ENCODE peak calls at places on chromosomes 4 and X, in five cellular contexts. R is mucosa of descending colon, H is GM12865, X is astrocyte, Z is upper lobe of left lung. Q is an unnamed sample.

GRCh38 chr4:9944431-9945425 is 76.6 kb downstream of the SLC2A9 start:
- DNase-seq in R (no peak), H (no peak), X (peak), Z (no peak), Q (no peak)

GRCh38 chr4:40238700-40239548 is 42.1 kb downstream of the RHOH start:
- DNase-seq in R (peak), H (peak), X (no peak), Z (peak), Q (no peak)

GRCh38 chr4:5206391-5206790 is 155.1 kb downstream of the STK32B start:
- DNase-seq in R (no peak), H (no peak), X (peak), Z (no peak), Q (no peak)

GRCh38 chr4:40909363-40909876 is 159.7 kb downstream of the NSUN7 start:
- DNase-seq in R (no peak), H (no peak), X (peak), Z (no peak), Q (no peak)

GRCh38 chrX:154717824-154718223 is 33.1 kb downstream of the GAB3 start:
- DNase-seq in R (no peak), H (no peak), X (peak), Z (no peak), Q (no peak)

GRCh38 chr4:113499166-113499565 is 262.4 kb downstream of the CAMK2D start:
- DNase-seq in R (no peak), H (no peak), X (no peak), Z (no peak), Q (no peak)

GRCh38 chr4:184503869-184504300 is 29.5 kb upstream of the IRF2 start:
- DNase-seq in R (no peak), H (peak), X (peak), Z (peak), Q (no peak)

GRCh38 chr4:5992171-5993062 is 25.8 kb downstream of the C4orf50 start:
- DNase-seq in R (no peak), H (peak), X (no peak), Z (no peak), Q (no peak)

GRCh38 chrX:14050704-14051103 is 21.0 kb upstream of the GEMIN8 start:
- DNase-seq in R (no peak), H (no peak), X (no peak), Z (no peak), Q (no peak)

GRCh38 chr4:137664416-137664815 is 132.1 kb upstream of the PCDH18 start:
- DNase-seq in R (no peak), H (no peak), X (no peak), Z (no peak), Q (no peak)

GRCh38 chrX:40644175-40644574 is 3.2 kb downstream of the CXorf38 start:
- DNase-seq in R (no peak), H (no peak), X (no peak), Z (peak), Q (no peak)

GRCh38 chrX:73850124-73851013 is 287.4 kb downstream of the CHIC1 start:
- DNase-seq in R (peak), H (peak), X (peak), Z (peak), Q (no peak)

GRCh38 chr4:141571368-141571767 is 65.0 kb upstream of the IL15 start:
- DNase-seq in R (no peak), H (no peak), X (peak), Z (no peak), Q (no peak)

GRCh38 chr4:147842573-147842972 is 110.7 kb downstream of the ARHGAP10 start:
- DNase-seq in R (no peak), H (no peak), X (peak), Z (no peak), Q (no peak)

GRCh38 chr4:139783761-139784484 is 118.3 kb downstream of the MGST2 start:
- DNase-seq in R (no peak), H (no peak), X (no peak), Z (no peak), Q (no peak)

GRCh38 chr4:147733614-147734344 is 1.9 kb downstream of the ARHGAP10 start:
- DNase-seq in R (peak), H (peak), X (peak), Z (peak), Q (no peak)

GRCh38 chrX:80285131-80285773 is 135.0 kb upstream of the TENT5D start:
- DNase-seq in R (peak), H (peak), X (no peak), Z (no peak), Q (no peak)

GRCh38 chrX:39848243-39848642 is 249.5 kb downstream of the BCOR start:
- DNase-seq in R (no peak), H (no peak), X (peak), Z (no peak), Q (no peak)

GRCh38 chr4:150884625-150885024 is 130.5 kb downstream of the LRBA start:
- DNase-seq in R (no peak), H (no peak), X (no peak), Z (no peak), Q (no peak)

GRCh38 chrX:10648608-10649007 is 28.2 kb upstream of the MID1 start:
- DNase-seq in R (no peak), H (no peak), X (peak), Z (no peak), Q (no peak)

GRCh38 chr4:91909963-91910362 is 393.8 kb upstream of the GRID2 start:
- DNase-seq in R (no peak), H (no peak), X (no peak), Z (no peak), Q (no peak)

GRCh38 chrX:136710324-136710951 is 62.5 kb downstream of the CD40LG start:
- DNase-seq in R (no peak), H (peak), X (no peak), Z (no peak), Q (no peak)

GRCh38 chr4:138555584-138555983 is 313.4 kb upstream of the SLC7A11 start:
- DNase-seq in R (no peak), H (peak), X (no peak), Z (no peak), Q (no peak)

GRCh38 chr4:168480991-168481588 is 798 bp upstream of the DDX60L start:
- DNase-seq in R (peak), H (peak), X (peak), Z (no peak), Q (no peak)

GRCh38 chrX:10447577-10448214 is 172.7 kb downstream of the MID1 start:
- DNase-seq in R (no peak), H (no peak), X (peak), Z (no peak), Q (no peak)

GRCh38 chr4:137755033-137755471 is 222.8 kb upstream of the PCDH18 start:
- DNase-seq in R (no peak), H (no peak), X (peak), Z (no peak), Q (no peak)

GRCh38 chr4:151540728-151541437 is 131.9 kb downstream of the FHIP1A start:
- DNase-seq in R (peak), H (no peak), X (peak), Z (no peak), Q (no peak)

GRCh38 chr4:22385615-22386014 is 130.3 kb downstream of the ADGRA3 start:
- DNase-seq in R (no peak), H (no peak), X (peak), Z (no peak), Q (no peak)

GRCh38 chrX:153818571-153819397 is 11.6 kb downstream of the PDZD4 start:
- DNase-seq in R (peak), H (no peak), X (no peak), Z (no peak), Q (peak)

GRCh38 chrX:20863649-20864048 is 510.6 kb upstream of the CNKSR2 start:
- DNase-seq in R (no peak), H (no peak), X (no peak), Z (no peak), Q (no peak)

GRCh38 chrX:101977091-101977490 is 45.3 kb upstream of the ZMAT1 start:
- DNase-seq in R (no peak), H (no peak), X (no peak), Z (no peak), Q (no peak)

GRCh38 chr4:84499065-84499982 is at the start of gene NKX6-1:
- DNase-seq in R (peak), H (no peak), X (peak), Z (no peak), Q (peak)

GRCh38 chr4:121072080-121072835 is at the start of gene NDNF:
- DNase-seq in R (peak), H (peak), X (peak), Z (peak), Q (no peak)

GRCh38 chr4:73170518-73171198 is 87.9 kb downstream of the ANKRD17 start:
- DNase-seq in R (no peak), H (no peak), X (no peak), Z (no peak), Q (no peak)

GRCh38 chr4:100062921-100063320 is 112.8 kb upstream of the H2AZ1 start:
- DNase-seq in R (no peak), H (no peak), X (peak), Z (no peak), Q (no peak)

GRCh38 chr4:100061835-100062234 is 111.8 kb upstream of the H2AZ1 start:
- DNase-seq in R (no peak), H (no peak), X (no peak), Z (no peak), Q (no peak)

GRCh38 chr4:100060765-100061416 is 110.8 kb upstream of the H2AZ1 start:
- DNase-seq in R (no peak), H (peak), X (no peak), Z (no peak), Q (no peak)

GRCh38 chr4:100059467-100059866 is 109.4 kb upstream of the H2AZ1 start:
- DNase-seq in R (no peak), H (no peak), X (no peak), Z (no peak), Q (no peak)

GRCh38 chr4:100063355-100063754 is 113.3 kb upstream of the H2AZ1 start:
- DNase-seq in R (no peak), H (no peak), X (no peak), Z (no peak), Q (no peak)
- TF ChIP-seq CTCF in R (no peak), H (no peak), X (no peak), Z (no peak), Q (peak)

GRCh38 chrX:49064303-49064702 is 5.5 kb downstream of the CCDC120 start:
- DNase-seq in R (no peak), H (no peak), X (no peak), Z (no peak), Q (no peak)
- TF ChIP-seq CTCF in R (no peak), H (no peak), X (no peak), Z (no peak), Q (no peak)

GRCh38 chr4:69714086-69714485 is 46.3 kb downstream of the SULT1B1 start:
- DNase-seq in R (no peak), H (no peak), X (no peak), Z (no peak), Q (no peak)
- TF ChIP-seq CTCF in R (no peak), H (no peak), X (no peak), Z (no peak), Q (no peak)

DNA sequence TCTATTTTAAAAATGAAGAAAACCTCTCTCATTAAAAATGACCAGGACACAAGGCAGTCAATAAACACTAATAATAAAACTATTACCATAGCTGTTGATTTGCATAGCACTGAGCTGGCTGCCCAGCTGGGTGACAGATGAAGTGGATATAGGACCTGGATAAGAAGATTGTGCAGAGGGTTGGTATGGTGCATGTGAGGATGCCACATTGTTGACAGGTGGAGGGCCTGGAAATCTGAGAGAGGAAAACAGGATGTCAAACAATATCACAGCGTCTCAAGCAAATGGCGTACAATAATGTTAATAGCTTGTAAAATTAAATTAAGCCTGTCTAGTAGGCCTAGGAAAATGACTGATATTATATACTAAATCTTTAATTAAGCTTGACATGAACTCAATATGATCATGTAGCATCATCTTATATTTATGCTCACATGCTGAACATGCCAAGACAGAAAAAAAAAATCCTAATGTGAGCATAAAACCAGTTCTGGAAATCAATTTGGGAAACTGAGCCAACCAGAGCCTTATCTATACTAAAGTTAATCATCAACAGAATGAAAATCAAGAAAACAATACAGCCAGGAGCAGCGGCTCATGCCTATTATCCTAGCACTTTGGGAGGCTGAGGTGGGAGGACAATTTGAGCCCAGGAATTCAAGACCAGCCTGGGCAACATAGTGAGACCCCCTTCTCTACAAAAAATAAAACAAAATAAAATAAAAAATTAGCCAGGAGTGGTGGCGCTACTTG is 18.6 kb downstream of the SEC24D start:
- DNase-seq in R (no peak), H (no peak), X (no peak), Z (no peak), Q (peak)
- TF ChIP-seq CTCF in R (no peak), H (no peak), X (no peak), Z (no peak), Q (no peak)

DNA sequence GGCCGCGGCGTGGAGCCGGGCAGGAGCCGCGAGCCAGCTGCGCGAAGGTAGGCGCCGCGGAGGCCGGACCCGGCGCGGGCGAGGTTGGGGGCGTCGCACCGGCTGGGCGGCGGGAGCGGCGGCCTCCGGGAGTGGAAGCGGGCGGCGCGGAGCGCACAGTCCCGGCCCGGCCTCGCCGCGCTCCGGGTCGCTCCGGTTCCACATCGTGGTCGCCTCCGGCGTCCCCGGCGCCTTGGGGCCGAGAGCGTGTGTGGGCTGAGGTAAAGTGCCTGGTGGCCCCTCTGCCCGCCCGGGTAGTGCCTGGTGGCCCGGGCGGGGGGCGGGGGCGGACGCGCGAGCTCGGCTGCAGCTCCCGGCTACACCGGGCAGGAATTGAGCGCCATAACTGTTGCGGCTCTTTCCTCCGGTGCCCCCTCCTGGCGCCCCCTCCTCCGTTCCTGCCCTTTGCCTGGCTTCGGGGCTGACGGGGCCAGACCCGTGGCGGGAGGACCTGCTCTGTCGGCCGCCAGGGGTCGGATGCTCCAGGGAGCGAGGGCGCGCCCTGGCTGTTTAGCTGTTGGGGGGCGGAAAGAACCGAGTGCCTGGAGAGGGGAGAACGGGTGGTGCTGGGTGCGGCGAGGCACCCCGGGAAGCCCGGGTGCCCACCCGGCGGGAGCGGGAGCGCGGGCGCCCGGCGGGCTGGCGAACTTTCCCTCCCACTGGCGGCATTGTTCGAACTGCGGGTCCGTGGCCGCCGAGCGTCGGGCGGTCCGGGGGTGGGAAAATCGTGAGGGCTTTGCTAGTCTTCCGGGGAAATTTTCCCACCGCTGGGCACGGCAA is 661 bp downstream of the JADE3 start:
- DNase-seq in R (peak), H (peak), X (no peak), Z (peak), Q (peak)
- TF ChIP-seq CTCF in R (no peak), H (peak), X (no peak), Z (peak), Q (peak)

DNA sequence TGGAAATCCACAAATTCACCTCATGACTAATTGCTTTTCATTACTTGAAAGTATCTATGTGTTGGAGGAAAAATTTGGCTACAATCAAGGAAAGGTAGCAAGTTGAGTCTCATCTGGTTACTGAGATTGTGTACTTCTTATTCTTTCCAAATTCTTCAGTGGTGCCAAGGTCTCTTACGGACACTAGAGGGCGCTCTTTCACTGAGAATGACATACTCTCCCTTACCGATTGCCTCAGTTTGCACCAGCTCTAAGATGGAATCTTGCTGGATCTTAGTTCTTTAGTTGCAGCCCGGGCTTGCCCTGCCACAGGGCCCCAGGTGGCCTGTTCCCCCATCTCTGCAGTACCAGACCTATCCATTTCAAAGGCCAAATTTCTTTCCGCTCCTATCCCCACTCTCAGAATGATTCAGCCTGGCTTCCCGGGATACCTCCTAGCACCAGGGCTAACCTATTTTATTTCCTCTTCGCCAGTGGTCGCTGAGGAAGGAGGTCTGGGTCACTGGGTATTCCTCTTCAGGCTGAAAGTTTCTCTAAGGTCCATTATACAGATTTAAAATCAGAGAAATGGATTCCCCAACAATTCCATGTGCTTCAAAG is 24.6 kb upstream of the GPR50 start:
- DNase-seq in R (peak), H (peak), X (peak), Z (no peak), Q (no peak)
- TF ChIP-seq CTCF in R (peak), H (peak), X (peak), Z (peak), Q (peak)

GRCh38 chr4:14926368-14926767 is 75.9 kb upstream of the CPEB2 start:
- DNase-seq in R (no peak), H (no peak), X (no peak), Z (no peak), Q (no peak)
- TF ChIP-seq CTCF in R (no peak), H (no peak), X (no peak), Z (no peak), Q (no peak)

DNA sequence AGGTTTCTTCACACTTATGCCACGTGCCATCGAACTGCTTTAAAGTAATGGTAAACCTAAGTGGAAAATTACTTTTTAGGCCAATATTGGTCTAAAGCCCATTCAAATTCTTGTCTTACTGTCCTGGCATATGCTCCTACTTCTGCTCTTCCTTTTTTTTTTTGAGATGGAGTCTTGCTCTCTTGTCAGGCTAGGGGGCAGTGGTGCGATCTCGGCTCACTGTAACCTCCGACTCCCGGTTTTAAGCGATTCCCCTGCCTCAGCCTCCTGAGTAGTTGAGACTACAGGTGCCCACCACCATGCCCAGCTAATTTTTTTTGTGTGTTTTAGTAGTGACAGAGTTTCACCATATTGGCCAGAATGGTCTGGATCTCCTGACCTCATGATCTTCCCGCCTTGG is 129.0 kb upstream of the TECRL start:
- DNase-seq in R (no peak), H (peak), X (no peak), Z (no peak), Q (no peak)
- TF ChIP-seq CTCF in R (no peak), H (no peak), X (no peak), Z (no peak), Q (no peak)

DNA sequence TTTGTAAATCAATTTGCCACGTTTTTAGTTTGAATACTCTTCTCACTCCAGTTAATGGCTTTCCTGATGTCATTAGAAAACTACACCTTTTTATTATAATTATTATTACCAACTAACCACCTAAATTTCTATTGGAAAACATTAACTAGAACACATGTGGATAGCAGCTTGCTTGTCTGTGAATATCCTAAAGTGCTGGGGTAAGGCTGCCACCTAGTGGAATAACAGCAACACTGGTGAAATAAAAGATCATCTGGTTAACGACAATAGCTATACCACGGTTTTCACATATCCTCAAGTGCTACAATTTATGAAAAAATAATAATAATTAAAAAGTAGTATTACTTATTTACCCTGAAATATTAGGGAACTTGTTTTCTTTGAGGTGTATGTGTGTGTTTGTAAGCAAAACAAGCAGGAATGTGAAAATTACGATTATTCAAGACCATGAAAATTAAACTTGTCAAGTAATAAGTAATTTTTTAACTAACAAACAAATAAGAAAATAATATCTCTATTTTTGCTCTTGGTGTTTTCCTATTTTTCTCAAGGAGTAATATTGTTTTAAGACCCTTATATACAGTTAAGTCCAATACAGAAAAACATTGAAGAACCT is 130.1 kb upstream of the TECRL start:
- DNase-seq in R (peak), H (peak), X (peak), Z (no peak), Q (no peak)
- TF ChIP-seq CTCF in R (peak), H (peak), X (peak), Z (peak), Q (peak)

GRCh38 chrX:110853610-110854009 is 58.0 kb upstream of the CHRDL1 start:
- DNase-seq in R (peak), H (peak), X (peak), Z (no peak), Q (no peak)
- TF ChIP-seq CTCF in R (no peak), H (no peak), X (no peak), Z (peak), Q (peak)

Q was measured in D721Med.